ENCODE peak calls at places on chromosomes 16 and 17, in ten cellular contexts. M, X, G, P, L, W, U, S, Y and Z are unnamed samples.

GRCh38 chr17:57130708-57131461 is 45.8 kb downstream of the AKAP1 start:
- DNase-seq in M (peak; percentile 90), X (peak; percentile 25), G (peak; percentile 82), P (peak; percentile 56), L (peak; percentile 76), W (peak; percentile 87), U (peak; percentile 78), S (peak; percentile 17), Y (peak; percentile 83), Z (peak; percentile 79)

GRCh38 chr17:29980261-29980660 is 38.8 kb downstream of the EFCAB5 start:
- DNase-seq in M (no peak), X (no peak), G (no peak), P (no peak), L (no peak), W (no peak), U (no peak), S (no peak), Y (no peak), Z (no peak)

GRCh38 chr17:42660692-42661345 is 1.7 kb downstream of the TUBG2 start:
- DNase-seq in M (peak; percentile 62), X (no peak), G (peak; percentile 68), P (peak; percentile 22), L (no peak), W (no peak), U (no peak), S (no peak), Y (no peak), Z (no peak)

GRCh38 chr17:28293994-28294393 is 25.0 kb upstream of the TMEM97 start:
- DNase-seq in M (no peak), X (no peak), G (no peak), P (no peak), L (no peak), W (no peak), U (no peak), S (no peak), Y (no peak), Z (no peak)

GRCh38 chr17:44221072-44221861 is 1.8 kb upstream of the UBTF start:
- DNase-seq in M (peak; percentile 78), X (no peak), G (peak; percentile 85), P (peak; percentile 78), L (peak; percentile 84), W (peak; percentile 90), U (peak; percentile 85), S (no peak), Y (peak; percentile 87), Z (peak; percentile 66)

GRCh38 chr16:87926246-87927194 is 9.8 kb downstream of the CA5A start:
- DNase-seq in M (no peak), X (no peak), G (no peak), P (no peak), L (no peak), W (no peak), U (no peak), S (no peak), Y (peak; percentile 81), Z (no peak)

GRCh38 chr17:29251184-29251583 is 4.5 kb downstream of the CRYBA1 start:
- DNase-seq in M (no peak), X (no peak), G (no peak), P (no peak), L (no peak), W (no peak), U (no peak), S (no peak), Y (no peak), Z (no peak)

GRCh38 chr16:58907297-58907696 is 173.2 kb upstream of the GOT2 start:
- DNase-seq in M (no peak), X (no peak), G (no peak), P (no peak), L (no peak), W (no peak), U (no peak), S (no peak), Y (no peak), Z (no peak)

GRCh38 chr16:4139968-4140367 is 23.7 kb upstream of the ADCY9 start:
- DNase-seq in M (no peak), X (no peak), G (no peak), P (no peak), L (no peak), W (no peak), U (no peak), S (no peak), Y (no peak), Z (no peak)

GRCh38 chr16:87201052-87201451 is 116.1 kb downstream of the C16orf95 start:
- DNase-seq in M (no peak), X (no peak), G (peak; percentile 56), P (peak; percentile 90), L (peak; percentile 61), W (no peak), U (peak; percentile 71), S (no peak), Y (no peak), Z (no peak)

GRCh38 chr17:48101012-48101720 is at the start of gene CBX1:
- DNase-seq in M (peak; percentile 96), X (peak; percentile 89), G (peak; percentile 99), P (peak; percentile 98), L (peak; percentile 95), W (peak; percentile 97), U (peak; percentile 94), S (peak; percentile 71), Y (peak; percentile 98), Z (peak; percentile 88)

GRCh38 chr16:2529061-2529931 is 1.9 kb downstream of the CEMP1 start:
- DNase-seq in M (no peak), X (no peak), G (no peak), P (no peak), L (peak; percentile 18), W (peak; percentile 60), U (no peak), S (no peak), Y (peak; percentile 65), Z (no peak)

GRCh38 chr16:50309527-50310307 is 43.4 kb downstream of the ADCY7 start:
- DNase-seq in M (no peak), X (no peak), G (no peak), P (no peak), L (no peak), W (peak; percentile 60), U (no peak), S (no peak), Y (no peak), Z (no peak)

GRCh38 chr16:4190086-4190485 is 51.8 kb downstream of the SRL start:
- DNase-seq in M (no peak), X (no peak), G (no peak), P (no peak), L (no peak), W (no peak), U (no peak), S (no peak), Y (no peak), Z (no peak)

GRCh38 chr17:12624221-12624620 is 41.5 kb upstream of the MYOCD start:
- DNase-seq in M (no peak), X (no peak), G (no peak), P (no peak), L (no peak), W (no peak), U (no peak), S (no peak), Y (no peak), Z (no peak)

GRCh38 chr16:31430380-31431052 is 2.4 kb upstream of the COX6A2 start:
- DNase-seq in M (no peak), X (no peak), G (no peak), P (no peak), L (no peak), W (no peak), U (no peak), S (no peak), Y (no peak), Z (no peak)

GRCh38 chr16:87461466-87461975 is 31.3 kb downstream of the ZCCHC14 start:
- DNase-seq in M (peak; percentile 96), X (no peak), G (peak; percentile 94), P (no peak), L (peak; percentile 50), W (peak; percentile 81), U (peak; percentile 45), S (no peak), Y (peak; percentile 94), Z (peak; percentile 26)

GRCh38 chr17:67020293-67020766 is 24.0 kb upstream of the CACNG1 start:
- DNase-seq in M (no peak), X (no peak), G (no peak), P (no peak), L (no peak), W (peak; percentile 89), U (no peak), S (no peak), Y (no peak), Z (no peak)

GRCh38 chr17:79251824-79252223 is 177.2 kb downstream of the ENGASE start:
- DNase-seq in M (no peak), X (no peak), G (no peak), P (no peak), L (no peak), W (no peak), U (no peak), S (no peak), Y (no peak), Z (no peak)

GRCh38 chr16:65225488-65225887 is 103.6 kb upstream of the CDH11 start:
- DNase-seq in M (no peak), X (no peak), G (no peak), P (no peak), L (no peak), W (no peak), U (no peak), S (no peak), Y (no peak), Z (no peak)
- H3K4me1 ChIP-seq in M (no peaks in the 10 kb centered on the region), X (no peaks in the 10 kb centered on the region), G (no peaks in the 10 kb centered on the region), P (no peaks in the 10 kb centered on the region), L (no peaks in the 10 kb centered on the region), W (no peaks in the 10 kb centered on the region), U (no peaks in the 10 kb centered on the region), S (no peaks in the 10 kb centered on the region), Y (no peaks in the 10 kb centered on the region), Z (no peaks in the 10 kb centered on the region)

GRCh38 chr16:28193530-28194423 is 18.0 kb downstream of the XPO6 start:
- DNase-seq in M (no peak), X (no peak), G (peak; percentile 59), P (peak; percentile 96), L (no peak), W (no peak), U (no peak), S (no peak), Y (no peak), Z (peak; percentile 24)
- H3K4me3 ChIP-seq in M (no peak overlapping the region), X (peak overlapping the region; percentile 48), G (no peak overlapping the region), P (no peak overlapping the region), L (no peak overlapping the region), W (no peak overlapping the region), U (no peak overlapping the region), S (peak overlapping the region; percentile 29), Y (no peak overlapping the region), Z (no peak overlapping the region)

DNA sequence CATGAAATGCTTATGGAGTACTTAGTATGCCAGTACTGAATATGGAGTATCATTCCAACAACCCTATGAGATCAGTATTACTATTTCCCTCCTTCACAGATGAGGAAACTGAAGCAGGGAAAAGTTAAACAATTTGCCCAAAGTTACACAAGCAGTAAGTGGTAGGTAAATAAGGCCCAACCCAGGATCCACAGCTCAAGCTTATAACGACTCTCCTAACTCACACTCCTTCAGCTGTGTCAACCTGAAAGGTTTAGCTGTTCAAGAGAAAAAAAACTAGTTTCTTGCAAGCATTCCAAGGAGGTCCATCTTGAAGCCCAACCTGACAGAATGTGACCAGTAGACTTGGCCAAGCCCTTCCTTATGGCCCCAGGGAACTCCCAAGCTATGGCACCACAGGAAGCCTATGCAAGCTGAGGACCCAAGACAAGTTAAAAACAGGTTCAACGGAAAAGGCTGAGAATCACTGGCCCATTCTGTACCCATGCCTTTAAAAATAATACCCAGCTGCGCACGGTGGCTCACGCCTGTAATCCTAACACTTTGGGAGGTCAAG is 6.5 kb downstream of the CRK start:
- DNase-seq in M (no peak), X (no peak), G (no peak), P (no peak), L (no peak), W (no peak), U (no peak), S (no peak), Y (no peak), Z (no peak)
- H3K4me1 ChIP-seq in M (peaks cover 25% of the 10 kb centered on the region), X (no peaks in the 10 kb centered on the region), G (peaks cover 29% of the 10 kb centered on the region), P (peaks cover 6% of the 10 kb centered on the region), L (peaks cover 18% of the 10 kb centered on the region), W (no peaks in the 10 kb centered on the region), U (peaks cover 90% of the 10 kb centered on the region), S (peaks cover 88% of the 10 kb centered on the region), Y (peaks cover 50% of the 10 kb centered on the region), Z (peaks cover 66% of the 10 kb centered on the region)

GRCh38 chr17:55345132-55345531 is 76.5 kb downstream of the MMD start:
- DNase-seq in M (no peak), X (no peak), G (no peak), P (no peak), L (no peak), W (no peak), U (no peak), S (no peak), Y (no peak), Z (no peak)
- H3K4me3 ChIP-seq in M (no peak overlapping the region), X (no peak overlapping the region), G (no peak overlapping the region), P (no peak overlapping the region), L (no peak overlapping the region), W (no peak overlapping the region), U (no peak overlapping the region), S (no peak overlapping the region), Y (no peak overlapping the region), Z (no peak overlapping the region)